ENCODE peak calls at places on chromosomes 1 and 21, in eight cellular contexts. X is brain microvascular endothelial cell; H is CD8-positive, alpha-beta T cell; V is astrocyte; T is fibroblast of mammary gland; L is omental fat pad; B is lower lobe of right lung; U is testis. A is an unnamed sample.

GRCh38 chr1:21857840-21858670 is 46.0 kb downstream of the LDLRAD2 start:
- DNase-seq in U (no peak), L (no peak), T (peak), V (no peak), X (no peak), H (no peak), B (no peak), A (no peak)

GRCh38 chr1:116690809-116691323 is 23.3 kb upstream of the IGSF3 start:
- DNase-seq in U (no peak), T (no peak), X (no peak), L (no peak), B (no peak), V (no peak), H (no peak), A (no peak)

GRCh38 chr1:203099760-203100159 is 13.9 kb upstream of the MYOG start:
- DNase-seq in L (no peak), B (no peak), H (peak), V (no peak), T (no peak), U (peak), X (no peak), A (no peak)

GRCh38 chr21:38610573-38611251 is 112.4 kb upstream of the ERG start:
- DNase-seq in B (no peak), U (no peak), T (no peak), L (no peak), X (no peak), V (no peak), H (no peak), A (no peak)

GRCh38 chr21:34031835-34032370 is 41.5 kb upstream of the MRPS6 start:
- DNase-seq in X (no peak), H (no peak), T (no peak), L (no peak), B (no peak), V (no peak), U (no peak), A (no peak)

GRCh38 chr21:45142469-45142868 is 68.1 kb downstream of the ADARB1 start:
- DNase-seq in U (no peak), L (no peak), T (peak), B (no peak), X (peak), V (peak), H (no peak), A (no peak)

GRCh38 chr1:87129606-87130005 is 199.1 kb upstream of the LMO4 start:
- DNase-seq in H (no peak), X (no peak), L (no peak), V (no peak), U (no peak), B (no peak), T (peak), A (no peak)

GRCh38 chr1:234861024-234861620 is 251.1 kb upstream of the IRF2BP2 start:
- DNase-seq in U (no peak), L (no peak), T (no peak), H (no peak), V (no peak), X (no peak), B (no peak), A (no peak)

GRCh38 chr1:164662462-164662861 is 103.5 kb downstream of the PBX1 start:
- DNase-seq in L (no peak), X (no peak), U (no peak), B (no peak), H (no peak), V (no peak), T (no peak), A (no peak)

GRCh38 chr1:4170548-4170947 is 270.5 kb upstream of the C1orf174 start:
- DNase-seq in B (no peak), T (no peak), U (peak), H (no peak), V (no peak), X (no peak), L (no peak), A (no peak)

GRCh38 chr1:248817065-248817464 is 8.7 kb downstream of the SH3BP5L start:
- DNase-seq in U (no peak), V (no peak), X (no peak), H (no peak), L (peak), B (no peak), T (no peak), A (no peak)

GRCh38 chr1:229972600-229973296 is 94.3 kb upstream of the GALNT2 start:
- DNase-seq in T (no peak), L (no peak), U (no peak), B (no peak), X (no peak), H (no peak), V (no peak), A (no peak)

GRCh38 chr1:152328801-152329391 is 3.9 kb upstream of the FLG start:
- DNase-seq in T (no peak), L (no peak), H (no peak), U (no peak), X (no peak), V (peak), B (no peak), A (no peak)

GRCh38 chr1:181094813-181095212 is 6.3 kb downstream of the IER5 start:
- DNase-seq in X (peak), H (no peak), B (no peak), T (peak), U (peak), L (no peak), V (peak), A (peak)

GRCh38 chr1:77273891-77274290 is 7.9 kb upstream of the AK5 start:
- DNase-seq in V (no peak), X (no peak), T (peak), B (no peak), L (no peak), U (no peak), H (no peak), A (no peak)

GRCh38 chr1:221169447-221169889 is 290.2 kb downstream of the HLX start:
- DNase-seq in T (no peak), V (peak), L (no peak), U (no peak), B (no peak), H (no peak), X (peak), A (no peak)

GRCh38 chr1:74652711-74653131 is 20.9 kb downstream of the ERICH3 start:
- DNase-seq in L (no peak), U (no peak), X (peak), T (peak), H (no peak), V (peak), B (no peak), A (no peak)

GRCh38 chr1:11804666-11805453 is 904 bp downstream of the MTHFR start:
- DNase-seq in T (peak), B (peak), X (peak), V (peak), U (peak), H (no peak), L (no peak), A (no peak)

GRCh38 chr1:13517193-13517812 is 3.5 kb upstream of the LRRC38 start:
- DNase-seq in T (peak), U (peak), V (no peak), X (no peak), B (no peak), H (no peak), L (no peak), A (no peak)

DNA sequence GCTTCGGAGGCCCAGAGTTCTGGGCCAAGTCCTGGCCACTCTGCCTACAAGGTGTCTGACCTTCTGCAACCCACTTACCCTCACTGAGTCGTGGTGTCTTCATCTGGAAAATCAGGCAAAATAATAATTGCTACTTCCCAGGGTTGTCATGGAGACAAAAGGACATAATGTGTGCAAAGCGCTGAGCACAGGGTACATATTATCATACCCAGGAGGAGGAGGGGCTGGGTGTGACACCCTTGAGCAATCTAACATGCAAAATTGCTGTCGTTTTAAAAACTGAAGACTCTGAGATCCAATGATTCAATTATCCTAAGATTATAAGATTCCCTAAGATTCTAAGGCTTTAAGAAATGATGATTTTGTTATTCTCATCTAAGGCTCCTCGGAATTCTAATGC is 459.5 kb downstream of the PTPRU start:
- DNase-seq in L (no peak), B (no peak), X (no peak), T (no peak), H (no peak), V (no peak), U (no peak), A (no peak)
- TF ChIP-seq CTCF in L (no peak), B (no peak), X (no peak), T (no peak), H (no peak), V (no peak), U (no peak), A (no peak)

GRCh38 chr1:244271909-244272308 is 179.8 kb downstream of the ADSS2 start:
- DNase-seq in L (no peak), V (no peak), X (no peak), H (no peak), B (no peak), T (no peak), U (no peak), A (no peak)

GRCh38 chr1:244272471-244273261 is 179.0 kb downstream of the ADSS2 start:
- DNase-seq in H (peak), V (peak), T (peak), L (peak), X (peak), B (no peak), U (peak), A (peak)

GRCh38 chr1:244273845-244274619 is 177.7 kb downstream of the ADSS2 start:
- DNase-seq in H (no peak), V (peak), L (peak), U (peak), B (no peak), X (peak), T (peak), A (no peak)

GRCh38 chr1:244271004-244271403 is 180.7 kb downstream of the ADSS2 start:
- DNase-seq in V (no peak), X (no peak), H (no peak), T (no peak), L (no peak), U (no peak), B (no peak), A (no peak)

DNA sequence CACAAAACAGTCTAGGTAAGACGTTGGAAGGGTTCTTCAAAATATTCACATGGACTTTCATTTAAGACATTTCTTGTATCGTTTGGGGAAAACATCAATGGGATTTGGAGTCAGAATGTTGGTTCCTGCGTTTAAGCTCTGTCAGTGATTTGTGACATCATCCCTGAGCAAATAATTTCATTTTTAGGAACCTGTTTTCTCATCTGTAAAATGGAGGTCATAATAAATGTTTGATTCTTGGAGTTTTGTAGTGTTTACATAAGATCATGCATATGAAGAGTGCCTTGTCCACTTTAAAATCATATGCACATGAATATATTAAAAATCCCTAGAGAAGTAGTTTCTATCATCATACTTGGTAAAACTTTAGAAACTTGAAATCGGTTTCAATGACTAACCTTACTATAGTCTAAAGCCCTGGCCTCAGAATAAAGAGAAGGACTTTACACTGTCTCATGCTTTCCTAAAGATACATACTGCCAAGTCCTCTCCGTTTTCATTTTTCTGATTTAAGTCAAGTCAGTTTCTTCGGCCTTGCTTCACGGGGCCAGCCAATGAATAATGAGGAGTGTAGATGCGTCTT is 178.4 kb downstream of the ADSS2 start:
- DNase-seq in T (no peak), V (no peak), H (no peak), B (no peak), L (no peak), X (no peak), U (no peak), A (no peak)
- TF ChIP-seq CTCF in T (no peak), V (no peak), H (peak), B (no peak), L (no peak), X (no peak), U (no peak), A (no peak)

GRCh38 chr1:53600486-53600885 is 138.5 kb downstream of the GLIS1 start:
- DNase-seq in U (no peak), X (no peak), T (no peak), V (no peak), H (peak), B (no peak), L (no peak), A (no peak)
- TF ChIP-seq CTCF in U (no peak), X (no peak), T (no peak), V (no peak), H (no peak), B (no peak), L (no peak), A (no peak)

GRCh38 chr1:83905315-83905907 is 93.5 kb downstream of the TTLL7 start:
- DNase-seq in T (peak), H (no peak), B (no peak), V (no peak), U (no peak), L (no peak), X (peak), A (no peak)
- TF ChIP-seq CTCF in T (peak), H (peak), B (peak), V (peak), U (peak), L (no peak), X (peak), A (peak)

GRCh38 chr1:36643391-36644270 is 160.9 kb upstream of the CSF3R start:
- DNase-seq in B (no peak), L (no peak), T (no peak), U (no peak), V (no peak), X (no peak), H (no peak), A (no peak)
- TF ChIP-seq CTCF in B (no peak), L (no peak), T (no peak), U (no peak), V (no peak), X (no peak), H (no peak), A (no peak)

GRCh38 chr1:80155371-80155770 is 1148.8 kb upstream of the ADGRL4 start:
- DNase-seq in B (no peak), V (no peak), U (no peak), T (peak), L (no peak), X (no peak), H (no peak), A (no peak)
- TF ChIP-seq CTCF in B (no peak), V (no peak), U (no peak), T (peak), L (no peak), X (peak), H (no peak), A (no peak)

DNA sequence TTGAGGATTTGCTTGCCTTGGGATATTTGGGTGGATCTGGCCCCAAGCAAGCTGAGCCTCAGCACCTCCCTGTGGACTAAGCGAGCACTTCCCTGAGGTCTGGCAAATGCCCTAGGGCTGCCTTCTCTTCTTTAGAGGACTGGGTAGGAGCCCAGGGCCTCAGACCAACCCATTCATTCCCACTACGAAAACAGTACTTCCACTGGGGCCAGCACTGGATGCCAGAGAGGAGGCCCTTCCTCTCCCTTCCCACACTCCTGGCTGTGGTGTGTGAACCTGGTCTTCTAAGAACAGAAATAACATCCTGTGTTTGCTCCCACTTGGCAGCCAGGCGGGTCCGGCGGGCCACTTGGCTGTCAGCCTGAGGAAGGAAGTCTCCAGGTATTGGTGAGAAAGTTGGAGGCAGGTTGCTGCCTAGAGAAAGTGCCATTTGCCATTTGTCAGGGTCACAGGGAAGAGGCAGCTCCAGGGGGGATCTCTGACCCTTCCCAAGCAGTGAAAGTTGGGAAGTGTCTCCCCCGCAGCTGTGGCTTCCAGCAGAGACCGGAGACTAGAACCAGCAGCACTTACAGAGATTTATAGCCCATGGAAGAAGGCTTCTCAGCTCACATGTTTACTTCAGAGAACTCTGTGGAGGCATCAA is 323.5 kb downstream of the SIPA1L2 start:
- DNase-seq in U (no peak), X (peak), L (no peak), V (no peak), B (peak), T (no peak), H (no peak), A (no peak)
- TF ChIP-seq CTCF in U (no peak), X (peak), L (no peak), V (no peak), B (peak), T (no peak), H (no peak), A (no peak)

GRCh38 chr1:231160851-231161710 is 777 bp upstream of the TRIM67 start:
- DNase-seq in U (peak), T (no peak), X (no peak), B (no peak), L (no peak), V (no peak), H (no peak), A (no peak)

GRCh38 chr1:231161711-231162299 is at the start of gene TRIM67:
- DNase-seq in V (no peak), L (no peak), H (no peak), T (no peak), X (no peak), U (no peak), B (no peak), A (no peak)

GRCh38 chr1:231162970-231163830 is 1.3 kb downstream of the TRIM67 start:
- DNase-seq in V (no peak), L (no peak), B (no peak), U (no peak), T (no peak), H (no peak), X (no peak), A (no peak)

GRCh38 chr1:231163831-231164427 is 2.1 kb downstream of the TRIM67 start:
- DNase-seq in T (no peak), L (no peak), U (no peak), V (no peak), H (no peak), B (no peak), X (no peak), A (no peak)

DNA sequence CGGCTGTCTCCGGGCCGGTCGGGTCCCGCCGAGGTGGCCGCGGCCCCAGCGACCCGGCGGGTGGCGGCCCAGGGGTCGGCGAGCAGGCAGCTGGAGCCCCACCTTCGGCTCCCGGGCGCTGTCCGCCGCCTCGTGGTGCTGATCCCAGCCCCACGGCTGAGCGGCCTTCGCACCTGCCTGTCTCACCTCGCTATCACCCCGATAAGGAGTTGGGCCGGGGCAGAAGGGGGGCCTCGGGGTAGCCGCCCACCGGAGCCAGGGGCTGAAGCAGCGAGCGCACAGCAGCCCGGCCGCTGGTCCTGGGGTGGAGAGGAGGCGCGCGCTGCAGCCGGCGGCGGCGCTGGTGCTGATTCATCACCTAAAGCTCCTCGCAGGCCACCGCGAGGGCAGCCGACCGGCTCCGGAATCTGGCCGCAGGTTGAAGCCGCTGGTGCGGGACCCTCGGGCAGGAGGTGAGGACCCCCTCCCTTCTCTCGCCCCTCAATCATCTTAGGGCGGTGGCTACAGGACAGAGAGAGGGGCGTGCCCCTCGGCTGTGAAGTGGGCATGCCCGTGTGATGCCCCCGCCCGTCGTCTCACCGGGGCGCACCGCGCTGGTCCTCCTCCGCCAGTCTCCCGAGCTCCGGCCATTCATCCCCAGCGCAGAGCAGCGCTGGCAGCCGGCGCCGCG is 577 bp downstream of the TRIM67 start:
- DNase-seq in U (peak), B (peak), T (peak), X (peak), V (peak), H (no peak), L (no peak), A (peak)
- TF ChIP-seq CTCF in U (no peak), B (no peak), T (no peak), X (no peak), V (no peak), H (no peak), L (no peak), A (no peak)

GRCh38 chr1:154406572-154406879 is 1.4 kb downstream of the IL6R start:
- DNase-seq in U (no peak), H (no peak), X (no peak), V (no peak), T (no peak), B (no peak), L (no peak), A (no peak)

GRCh38 chr1:154407021-154407865 is 2.1 kb downstream of the IL6R start:
- DNase-seq in U (no peak), T (no peak), H (no peak), B (peak), X (no peak), L (no peak), V (no peak), A (no peak)

GRCh38 chr1:154404984-154405761 is at the start of gene IL6R:
- DNase-seq in T (peak), X (peak), H (peak), L (peak), B (peak), U (peak), V (peak), A (peak)

GRCh38 chr1:154404511-154404931 is 622 bp upstream of the IL6R start:
- DNase-seq in B (no peak), L (no peak), H (no peak), U (no peak), X (no peak), T (no peak), V (no peak), A (no peak)

GRCh38 chr1:154405762-154406571 is 824 bp downstream of the IL6R start:
- DNase-seq in L (peak), U (peak), V (peak), B (peak), H (peak), T (peak), X (peak), A (no peak)
- TF ChIP-seq CTCF in L (no peak), U (peak), V (no peak), B (peak), H (no peak), T (peak), X (peak), A (no peak)

GRCh38 chr1:114093624-114094302 is 59.9 kb downstream of the SYT6 start:
- DNase-seq in H (no peak), B (no peak), V (peak), X (peak), T (peak), L (no peak), U (no peak), A (no peak)
- TF ChIP-seq CTCF in H (no peak), B (no peak), V (peak), X (peak), T (peak), L (no peak), U (no peak), A (no peak)